ENCODE peak calls at places on chromosomes 12 and 14, in eight cellular contexts. F is dorsolateral prefrontal cortex, J is fibroblast of pulmonary artery, O is heart left ventricle, I is right lobe of liver, R is astrocyte of the spinal cord, V is A549, Z is GM12865. E is an unnamed sample.

GRCh38 chr12:107368586-107368985 is 275.2 kb upstream of the CRY1 start:
- DNase-seq in O (no peak), F (no peak), Z (no peak), J (no peak), V (no peak), I (no peak), R (no peak), E (no peak)

GRCh38 chr14:49863483-49864262 is 11.1 kb upstream of the NEMF start:
- DNase-seq in I (no peak), O (no peak), F (no peak), V (no peak), Z (peak), J (peak), R (peak), E (no peak)

GRCh38 chr12:98856897-98857540 is 211.9 kb downstream of the APAF1 start:
- DNase-seq in J (no peak), V (no peak), I (no peak), R (peak), F (no peak), O (no peak), Z (no peak), E (no peak)

GRCh38 chr14:70073924-70074566 is 114.7 kb downstream of the SLC8A3 start:
- DNase-seq in V (peak), R (peak), O (peak), J (peak), F (peak), Z (peak), I (peak), E (peak)

GRCh38 chr12:14936224-14936861 is 2.0 kb downstream of the ERP27 start:
- DNase-seq in Z (no peak), R (no peak), V (no peak), I (no peak), F (no peak), O (no peak), J (no peak), E (no peak)

GRCh38 chr12:52086366-52086765 is 6.9 kb downstream of the SMIM41 start:
- DNase-seq in Z (no peak), F (no peak), I (no peak), R (no peak), O (no peak), J (no peak), V (no peak), E (no peak)

GRCh38 chr12:779745-780734 is 27.7 kb downstream of the WNK1 start:
- DNase-seq in I (no peak), R (peak), F (no peak), V (peak), O (no peak), Z (peak), J (peak), E (no peak)

GRCh38 chr14:92880851-92881250 is 42.1 kb upstream of the CHGA start:
- DNase-seq in V (peak), I (peak), R (peak), Z (no peak), O (no peak), F (no peak), J (peak), E (no peak)

GRCh38 chr14:31561155-31561846 is at the start of gene NUBPL:
- DNase-seq in R (peak), J (peak), I (peak), V (peak), O (peak), Z (peak), F (peak), E (peak)

GRCh38 chr14:96192975-96193805 is 11.4 kb upstream of the BDKRB2 start:
- DNase-seq in Z (no peak), R (no peak), V (no peak), J (no peak), O (no peak), F (no peak), I (no peak), E (no peak)

GRCh38 chr14:88321692-88322504 is 1.2 kb downstream of the KCNK10 start:
- DNase-seq in R (no peak), V (no peak), Z (no peak), O (no peak), J (no peak), F (no peak), I (no peak), E (no peak)

GRCh38 chr12:98416845-98417244 is 98.5 kb upstream of the TMPO start:
- DNase-seq in V (peak), R (peak), Z (peak), J (peak), F (no peak), I (no peak), O (no peak), E (no peak)

GRCh38 chr14:67111031-67111430 is 78.2 kb upstream of the GARIN2 start:
- DNase-seq in F (no peak), I (no peak), R (no peak), O (no peak), J (no peak), V (no peak), Z (no peak), E (no peak)

GRCh38 chr12:131038961-131039360 is 85.3 kb downstream of the ADGRD1 start:
- DNase-seq in J (no peak), I (no peak), R (no peak), Z (no peak), V (no peak), O (no peak), F (no peak), E (no peak)

GRCh38 chr14:76261371-76261811 is 109.7 kb downstream of the GPATCH2L start:
- DNase-seq in R (peak), Z (peak), J (peak), O (no peak), V (no peak), I (no peak), F (no peak), E (no peak)

GRCh38 chr14:33686218-33686617 is 264.7 kb downstream of the EGLN3 start:
- DNase-seq in V (no peak), Z (no peak), O (no peak), R (peak), F (no peak), J (peak), I (no peak), E (no peak)

GRCh38 chr14:75409425-75410205 is 18.2 kb upstream of the JDP2 start:
- DNase-seq in R (no peak), J (no peak), Z (no peak), O (no peak), F (no peak), V (no peak), I (no peak), E (no peak)

GRCh38 chr14:89349196-89350008 is 67.6 kb downstream of the FOXN3 start:
- DNase-seq in R (peak), J (peak), O (no peak), F (peak), Z (no peak), V (no peak), I (peak), E (no peak)

GRCh38 chr12:1668833-1669543 is 21.9 kb upstream of the ADIPOR2 start:
- DNase-seq in Z (no peak), O (peak), I (peak), V (no peak), J (no peak), R (no peak), F (no peak), E (no peak)

GRCh38 chr14:50836515-50836914 is 5.6 kb upstream of the NIN start:
- DNase-seq in J (no peak), F (no peak), Z (no peak), O (no peak), I (no peak), V (no peak), R (peak), E (no peak)

GRCh38 chr14:31449971-31450610 is 7.2 kb downstream of the DTD2 start:
- DNase-seq in V (peak), J (peak), F (no peak), I (no peak), Z (peak), R (peak), O (no peak), E (no peak)

GRCh38 chr14:82806426-82806825 is 1272.8 kb upstream of the SEL1L start:
- DNase-seq in R (no peak), Z (no peak), V (no peak), F (no peak), I (no peak), J (no peak), O (no peak), E (no peak)

GRCh38 chr14:101062611-101063010 is 159.1 kb upstream of the RTL1 start:
- DNase-seq in R (no peak), Z (no peak), V (no peak), F (no peak), J (no peak), I (no peak), O (no peak), E (no peak)

DNA sequence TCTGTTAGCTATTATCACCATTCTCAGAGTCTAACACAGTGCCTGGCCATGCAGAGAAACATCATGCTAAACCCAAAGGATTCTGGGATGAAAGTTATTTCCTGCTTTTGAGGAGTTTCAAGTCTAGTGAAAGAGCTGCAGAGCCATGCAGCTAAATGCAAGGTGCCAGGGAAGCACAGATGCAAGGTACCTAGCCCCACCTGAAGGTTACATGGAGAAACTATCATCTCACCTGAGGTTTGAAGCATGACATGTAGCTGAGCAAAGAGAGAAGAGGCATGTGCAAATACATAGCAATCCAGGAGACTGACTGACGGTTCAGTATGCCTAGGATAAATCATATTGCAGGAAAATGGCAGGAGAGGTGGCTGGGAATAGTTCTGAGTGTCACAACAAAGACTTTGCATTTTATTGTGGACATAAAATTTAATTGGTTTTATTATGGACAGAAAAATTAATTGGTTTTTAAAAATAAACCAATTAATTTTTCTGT is 170.4 kb downstream of the PRKD1 start:
- DNase-seq in V (no peak), I (no peak), R (no peak), F (no peak), J (no peak), Z (no peak), O (no peak), E (no peak)
- H3K4me3 ChIP-seq in V (no peak), I (no peak), R (no peak), F (no peak), J (no peak), Z (no peak), O (no peak), E (no peak)

GRCh38 chr14:77947372-77947771 is 147.5 kb downstream of the ADCK1 start:
- DNase-seq in O (no peak), Z (no peak), F (no peak), I (no peak), J (no peak), V (no peak), R (no peak), E (no peak)

GRCh38 chr14:77955816-77956796 is 156.2 kb downstream of the ADCK1 start:
- DNase-seq in I (no peak), V (no peak), O (no peak), J (no peak), Z (no peak), R (no peak), F (no peak), E (no peak)

DNA sequence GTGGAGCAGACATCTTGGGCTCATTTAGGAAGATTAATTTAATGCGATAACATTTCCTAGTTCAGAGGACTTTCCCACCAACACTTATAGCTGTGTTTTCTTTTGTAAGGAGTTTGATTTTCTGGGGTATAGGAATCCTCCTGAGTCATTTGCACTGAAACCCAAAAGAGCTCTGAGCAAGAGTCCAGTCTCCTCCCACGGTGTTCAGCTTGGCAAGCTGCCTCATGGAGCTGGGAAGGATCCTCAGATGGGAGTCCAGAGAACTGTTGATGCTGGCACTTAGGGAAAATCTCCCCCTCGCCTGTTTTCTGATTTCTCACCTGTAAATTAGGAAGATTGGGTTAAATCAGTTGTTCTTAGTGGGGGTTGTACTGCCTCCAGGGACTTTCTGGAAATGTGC is 150.5 kb downstream of the ADCK1 start:
- DNase-seq in O (peak), R (peak), Z (no peak), J (no peak), V (no peak), I (no peak), F (no peak), E (no peak)
- TF ChIP-seq CTCF in O (no peak), R (no peak), Z (no peak), J (no peak), V (no peak), I (no peak), F (no peak), E (no peak)

GRCh38 chr12:30088259-30088995 is 304.7 kb upstream of the TMTC1 start:
- DNase-seq in I (no peak), R (no peak), Z (no peak), O (no peak), F (no peak), V (no peak), J (no peak), E (no peak)
- H3K4me3 ChIP-seq in I (no peak), R (no peak), Z (no peak), O (no peak), F (no peak), V (no peak), J (no peak), E (no peak)

DNA sequence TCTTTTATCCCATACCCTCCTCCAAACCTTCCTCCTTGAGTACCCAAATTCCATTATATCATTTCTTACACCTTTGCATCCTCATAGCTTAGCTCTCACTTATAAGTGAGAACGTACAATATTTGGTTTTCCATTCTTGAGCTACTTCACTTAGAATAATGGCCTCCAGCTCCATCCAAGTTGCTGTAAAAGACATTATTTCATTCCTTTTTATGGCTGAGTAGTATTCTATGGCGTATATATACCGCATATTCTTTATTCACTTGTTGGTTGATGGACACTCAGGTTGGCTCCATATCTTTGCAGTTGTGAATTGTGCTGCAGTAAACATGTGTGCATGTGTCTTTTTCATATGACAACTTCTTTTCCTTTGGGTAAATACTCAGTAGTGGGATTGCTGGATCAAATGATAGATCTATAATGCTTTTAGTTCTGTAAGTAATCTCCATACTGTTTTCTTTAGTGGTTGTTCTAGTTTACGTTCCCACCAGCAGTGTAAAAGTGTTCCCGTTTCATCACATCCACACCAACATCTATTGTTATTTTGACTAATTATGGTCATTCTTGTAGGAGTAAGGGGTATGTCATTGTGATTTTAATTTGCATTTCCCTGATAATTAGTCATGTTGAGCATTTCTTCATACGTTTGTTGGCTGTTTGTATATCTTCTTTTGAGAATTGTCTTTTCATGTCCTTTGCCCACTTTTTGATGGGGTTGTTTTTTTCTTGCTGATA is 10.1 kb downstream of the RAB21 start:
- DNase-seq in F (no peak), R (no peak), O (no peak), V (no peak), Z (no peak), J (no peak), I (no peak), E (no peak)
- TF ChIP-seq CTCF in F (no peak), R (no peak), O (no peak), V (no peak), Z (no peak), J (no peak), I (no peak), E (no peak)

GRCh38 chr12:45235087-45236025 is 19.5 kb downstream of the ANO6 start:
- DNase-seq in I (no peak), F (no peak), Z (peak), V (peak), O (peak), R (peak), J (peak), E (no peak)

GRCh38 chr12:45231515-45232145 is 15.7 kb downstream of the ANO6 start:
- DNase-seq in F (no peak), I (no peak), J (peak), Z (no peak), R (peak), O (no peak), V (no peak), E (no peak)

GRCh38 chr12:45232146-45232731 is 16.3 kb downstream of the ANO6 start:
- DNase-seq in F (no peak), V (no peak), Z (no peak), J (no peak), I (no peak), O (no peak), R (peak), E (no peak)

GRCh38 chr12:45232771-45233372 is 17.0 kb downstream of the ANO6 start:
- DNase-seq in O (peak), I (no peak), F (no peak), V (peak), J (peak), Z (peak), R (peak), E (peak)

DNA sequence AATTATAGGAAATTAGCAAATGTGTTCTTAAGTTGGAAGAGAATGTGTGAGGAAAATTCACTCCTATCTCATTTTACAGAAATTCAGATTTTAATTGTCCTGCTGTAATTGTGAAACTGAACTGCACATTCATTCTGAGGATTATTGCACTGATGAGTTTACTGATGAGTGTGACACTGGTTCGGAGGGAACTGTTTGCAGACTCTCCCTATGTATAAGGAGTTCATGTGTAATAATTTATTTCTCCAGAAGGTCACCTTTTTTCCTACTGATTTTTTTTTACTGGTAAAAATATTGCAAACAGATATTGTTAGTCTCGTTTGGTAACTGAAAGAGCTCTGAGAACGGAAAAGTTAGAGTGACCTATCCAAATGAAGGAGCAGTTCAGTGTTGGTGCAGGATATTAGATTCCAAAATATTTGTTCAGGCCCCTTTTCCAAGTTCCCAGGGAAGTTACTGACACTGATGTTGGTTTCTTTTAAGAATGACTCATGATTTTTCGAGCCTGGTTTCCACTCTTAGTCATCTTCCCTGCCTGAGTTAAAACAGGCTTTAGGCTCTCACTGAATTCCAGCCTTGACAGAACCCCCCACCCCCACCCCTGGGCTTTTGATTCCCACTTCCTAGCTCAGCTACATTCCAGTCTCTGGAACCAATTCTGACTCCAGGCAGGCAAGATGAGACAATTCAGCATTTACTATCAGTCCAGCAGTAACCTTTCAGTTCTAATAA is 18.4 kb downstream of the ANO6 start:
- DNase-seq in Z (peak), F (no peak), V (peak), R (peak), I (no peak), O (peak), J (peak), E (no peak)
- H3K4me3 ChIP-seq in Z (peak), F (no peak), V (peak), R (no peak), I (no peak), O (peak), J (peak), E (no peak)

GRCh38 chr14:36067428-36068187 is 108.9 kb downstream of the PTCSC3 start:
- DNase-seq in O (peak), R (no peak), Z (peak), J (no peak), V (no peak), F (no peak), I (no peak), E (no peak)

GRCh38 chr14:36068777-36069534 is 107.6 kb downstream of the PTCSC3 start:
- DNase-seq in I (no peak), J (peak), R (peak), F (no peak), O (no peak), Z (no peak), V (no peak), E (peak)

GRCh38 chr14:36070056-36071043 is 106.2 kb downstream of the PTCSC3 start:
- DNase-seq in F (peak), Z (peak), J (peak), V (peak), I (peak), R (peak), O (peak), E (peak)

GRCh38 chr14:36066636-36067035 is 109.9 kb downstream of the PTCSC3 start:
- DNase-seq in J (no peak), R (no peak), F (no peak), I (no peak), Z (no peak), V (no peak), O (no peak), E (no peak)

GRCh38 chr14:36069535-36069900 is 107.0 kb downstream of the PTCSC3 start:
- DNase-seq in Z (peak), V (peak), I (peak), O (no peak), R (peak), F (no peak), J (peak), E (peak)
- TF ChIP-seq CTCF in Z (peak), V (peak), I (peak), O (peak), R (peak), F (peak), J (peak), E (peak)

DNA sequence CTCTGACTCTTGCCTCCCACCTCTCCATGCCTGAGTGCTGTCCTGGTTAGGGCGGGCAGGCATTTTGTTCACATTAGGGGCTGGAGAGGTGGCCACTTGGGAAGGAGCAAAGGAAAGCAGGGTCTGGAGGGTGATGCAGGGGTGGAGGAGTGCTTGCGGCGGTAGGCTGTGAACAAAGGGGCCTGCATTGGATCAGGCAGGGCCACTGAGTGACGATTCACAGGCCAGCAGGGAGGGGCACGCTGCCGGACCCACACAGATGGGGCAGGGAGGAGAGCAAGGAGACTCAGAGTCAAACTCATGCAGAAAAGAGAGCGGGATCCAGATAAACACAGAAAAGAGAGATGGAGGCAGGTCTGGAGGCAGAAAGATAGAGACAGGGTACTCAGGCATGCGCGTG is 58.4 kb upstream of the TBX3 start:
- DNase-seq in V (no peak), F (no peak), O (no peak), I (no peak), R (no peak), Z (no peak), J (no peak), E (no peak)
- H3K4me3 ChIP-seq in V (no peak), F (no peak), O (no peak), I (no peak), R (no peak), Z (no peak), J (no peak), E (no peak)

DNA sequence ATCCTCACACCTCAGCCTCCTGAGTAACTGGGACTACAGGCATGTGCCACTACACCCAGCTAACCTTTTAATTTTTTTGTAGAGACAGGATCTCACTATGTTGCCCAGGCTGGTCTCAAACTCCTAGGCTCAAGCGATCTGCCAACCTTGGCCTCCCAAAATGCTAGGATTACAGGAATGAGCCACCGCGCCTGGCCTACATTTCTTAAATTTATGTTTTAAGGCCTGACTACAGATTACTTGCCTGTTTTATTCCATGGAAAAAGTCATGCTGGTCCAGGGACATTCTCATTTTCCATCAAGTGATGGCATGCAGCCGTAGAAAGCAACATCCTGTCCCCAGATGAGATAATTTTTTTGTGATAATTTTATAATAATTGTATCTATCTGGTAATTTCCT is 6.1 kb downstream of the CD9 start:
- DNase-seq in F (no peak), R (no peak), I (no peak), Z (no peak), O (no peak), J (no peak), V (no peak), E (no peak)
- TF ChIP-seq CTCF in F (no peak), R (no peak), I (no peak), Z (no peak), O (no peak), J (no peak), V (no peak), E (no peak)